ENCODE peak calls at places on chromosomes 1 and 21, in six cellular contexts. L is activated CD8-positive, alpha-beta memory T cell treated with anti-CD3 and anti-CD28 coated beads, Interleukin-2, amount 10 ng/mL, durations not matched to agents 7 days and 5 days; T is RWPE1; O is HFFc6; G is NCI-H1105 treated with DMSO at 0.1 percent for 48 hours; Z is stimulated activated naive CD8-positive, alpha-beta T cell treated with anti-CD3 and anti-CD28 coated beads, Interleukin-15, amount 100 ng/mL, for 72 hours. C is an unnamed sample.

GRCh38 chr1:114081145-114082046 is 72.3 kb downstream of the SYT6 start:
- DNase-seq in Z (no peak), O (no peak), G (no peak), L (no peak), T (no peak), C (no peak)

GRCh38 chr1:76336951-76337371 is 262.4 kb downstream of the ST6GALNAC3 start:
- DNase-seq in G (peak), L (no peak), O (peak), Z (no peak), T (no peak), C (peak)

GRCh38 chr1:198032668-198033067 is 115.5 kb downstream of the LHX9 start:
- DNase-seq in L (no peak), T (no peak), O (no peak), G (no peak), Z (no peak), C (no peak)

GRCh38 chr21:46227811-46228344 is 696 bp downstream of the LSS start:
- DNase-seq in O (no peak), L (peak), G (no peak), Z (no peak), T (peak), C (peak)

GRCh38 chr1:15039901-15040300 is 113.6 kb upstream of the TMEM51 start:
- DNase-seq in T (no peak), L (no peak), Z (no peak), G (no peak), O (no peak), C (no peak)

GRCh38 chr1:209884665-209885117 is 53.3 kb upstream of the SYT14 start:
- DNase-seq in L (peak), G (no peak), O (peak), T (peak), Z (peak), C (peak)

GRCh38 chr21:41536076-41536826 is 28.3 kb upstream of the TMPRSS2 start:
- DNase-seq in Z (no peak), O (no peak), G (no peak), L (no peak), T (peak), C (no peak)

GRCh38 chr1:230186003-230186863 is 119.2 kb downstream of the GALNT2 start:
- DNase-seq in Z (peak), T (peak), O (peak), G (peak), L (no peak), C (peak)

GRCh38 chr1:110212165-110213142 is 2.3 kb downstream of the KCNC4 start:
- DNase-seq in T (no peak), O (no peak), Z (peak), L (no peak), G (peak), C (peak)

GRCh38 chr1:219772265-219773036 is 155.9 kb downstream of the SLC30A10 start:
- DNase-seq in T (no peak), L (no peak), G (no peak), O (no peak), Z (no peak), C (no peak)

C was measured in GM23248.